ENCODE peak calls at places on chromosomes 4 and X, in eight cellular contexts. One of them, this sample, is unnamed.

GRCh38 chr4:38574559-38575333 is 89.3 kb upstream of the KLF3 start:
- DNase-seq in K562: no peak
- DNase-seq in lung: no peak
- DNase-seq in dorsolateral prefrontal cortex: peak
- DNase-seq in MM.1S: no peak
- DNase-seq in GM12878: no peak
- DNase-seq in esophagus squamous epithelium: no peak
- DNase-seq in heart left ventricle: no peak
- DNase-seq in this sample: no peak

GRCh38 chrX:22249371-22249770 is 23.3 kb upstream of the CBLL2 start:
- DNase-seq in K562: no peak
- DNase-seq in lung: no peak
- DNase-seq in dorsolateral prefrontal cortex: no peak
- DNase-seq in MM.1S: no peak
- DNase-seq in GM12878: no peak
- DNase-seq in esophagus squamous epithelium: no peak
- DNase-seq in heart left ventricle: no peak
- DNase-seq in this sample: no peak

GRCh38 chr4:87073570-87074470 is 139.0 kb downstream of the AFF1 start:
- DNase-seq in K562: no peak
- DNase-seq in lung: no peak
- DNase-seq in dorsolateral prefrontal cortex: peak
- DNase-seq in MM.1S: peak
- DNase-seq in GM12878: peak
- DNase-seq in esophagus squamous epithelium: peak
- DNase-seq in heart left ventricle: no peak
- DNase-seq in this sample: peak

GRCh38 chr4:3354455-3354811 is 61.6 kb downstream of the RGS12 start:
- DNase-seq in K562: no peak
- DNase-seq in lung: no peak
- DNase-seq in dorsolateral prefrontal cortex: no peak
- DNase-seq in MM.1S: no peak
- DNase-seq in GM12878: no peak
- DNase-seq in esophagus squamous epithelium: no peak
- DNase-seq in heart left ventricle: no peak
- DNase-seq in this sample: no peak

GRCh38 chr4:182212211-182212761 is 30.9 kb upstream of the TENM3 start:
- DNase-seq in K562: no peak
- DNase-seq in lung: peak
- DNase-seq in dorsolateral prefrontal cortex: no peak
- DNase-seq in MM.1S: no peak
- DNase-seq in GM12878: no peak
- DNase-seq in esophagus squamous epithelium: no peak
- DNase-seq in heart left ventricle: no peak
- DNase-seq in this sample: peak

GRCh38 chrX:36908801-36909403 is 99.3 kb upstream of the FAM47C start:
- DNase-seq in K562: peak
- DNase-seq in lung: no peak
- DNase-seq in dorsolateral prefrontal cortex: no peak
- DNase-seq in MM.1S: peak
- DNase-seq in GM12878: peak
- DNase-seq in esophagus squamous epithelium: no peak
- DNase-seq in heart left ventricle: no peak
- DNase-seq in this sample: no peak

GRCh38 chr4:169791527-169792156 is 33.9 kb upstream of the HPF1 start:
- DNase-seq in K562: peak
- DNase-seq in lung: no peak
- DNase-seq in dorsolateral prefrontal cortex: no peak
- DNase-seq in MM.1S: no peak
- DNase-seq in GM12878: no peak
- DNase-seq in esophagus squamous epithelium: no peak
- DNase-seq in heart left ventricle: peak
- DNase-seq in this sample: peak

GRCh38 chr4:185108669-185109068 is 34.4 kb upstream of the SLC25A4 start:
- DNase-seq in K562: no peak
- DNase-seq in lung: peak
- DNase-seq in dorsolateral prefrontal cortex: no peak
- DNase-seq in MM.1S: no peak
- DNase-seq in GM12878: no peak
- DNase-seq in esophagus squamous epithelium: no peak
- DNase-seq in heart left ventricle: no peak
- DNase-seq in this sample: no peak

GRCh38 chr4:145951931-145952330 is 13.3 kb upstream of the ZNF827 start:
- DNase-seq in K562: no peak
- DNase-seq in lung: no peak
- DNase-seq in dorsolateral prefrontal cortex: no peak
- DNase-seq in MM.1S: no peak
- DNase-seq in GM12878: no peak
- DNase-seq in esophagus squamous epithelium: no peak
- DNase-seq in heart left ventricle: no peak
- DNase-seq in this sample: no peak

GRCh38 chrX:43510194-43510593 is 145.9 kb upstream of the MAOA start:
- DNase-seq in K562: no peak
- DNase-seq in lung: no peak
- DNase-seq in dorsolateral prefrontal cortex: no peak
- DNase-seq in MM.1S: no peak
- DNase-seq in GM12878: no peak
- DNase-seq in esophagus squamous epithelium: no peak
- DNase-seq in heart left ventricle: no peak
- DNase-seq in this sample: no peak

GRCh38 chr4:153533387-153533786 is 67.2 kb downstream of the TMEM131L start:
- DNase-seq in K562: no peak
- DNase-seq in lung: no peak
- DNase-seq in dorsolateral prefrontal cortex: no peak
- DNase-seq in MM.1S: no peak
- DNase-seq in GM12878: no peak
- DNase-seq in esophagus squamous epithelium: no peak
- DNase-seq in heart left ventricle: no peak
- DNase-seq in this sample: no peak

GRCh38 chr4:23516719-23517118 is 373.1 kb downstream of the PPARGC1A start:
- DNase-seq in K562: no peak
- DNase-seq in lung: no peak
- DNase-seq in dorsolateral prefrontal cortex: no peak
- DNase-seq in MM.1S: no peak
- DNase-seq in GM12878: no peak
- DNase-seq in esophagus squamous epithelium: no peak
- DNase-seq in heart left ventricle: no peak
- DNase-seq in this sample: no peak

GRCh38 chr4:159205462-159205861 is 102.6 kb downstream of the RAPGEF2 start:
- DNase-seq in K562: no peak
- DNase-seq in lung: no peak
- DNase-seq in dorsolateral prefrontal cortex: no peak
- DNase-seq in MM.1S: no peak
- DNase-seq in GM12878: no peak
- DNase-seq in esophagus squamous epithelium: no peak
- DNase-seq in heart left ventricle: no peak
- DNase-seq in this sample: no peak

GRCh38 chrX:38864165-38864564 is 62.9 kb downstream of the MID1IP1 start:
- DNase-seq in K562: no peak
- DNase-seq in lung: no peak
- DNase-seq in dorsolateral prefrontal cortex: no peak
- DNase-seq in MM.1S: no peak
- DNase-seq in GM12878: no peak
- DNase-seq in esophagus squamous epithelium: no peak
- DNase-seq in heart left ventricle: no peak
- DNase-seq in this sample: no peak

GRCh38 chr4:120544838-120545237 is 377.7 kb downstream of the PRDM5 start:
- DNase-seq in K562: no peak
- DNase-seq in lung: no peak
- DNase-seq in dorsolateral prefrontal cortex: no peak
- DNase-seq in MM.1S: no peak
- DNase-seq in GM12878: no peak
- DNase-seq in esophagus squamous epithelium: no peak
- DNase-seq in heart left ventricle: no peak
- DNase-seq in this sample: no peak

GRCh38 chrX:24372021-24372763 is 11.8 kb downstream of the SUPT20HL1 start:
- DNase-seq in K562: no peak
- DNase-seq in lung: no peak
- DNase-seq in dorsolateral prefrontal cortex: no peak
- DNase-seq in MM.1S: no peak
- DNase-seq in GM12878: no peak
- DNase-seq in esophagus squamous epithelium: no peak
- DNase-seq in heart left ventricle: no peak
- DNase-seq in this sample: no peak

GRCh38 chr4:157096439-157096838 is 20.5 kb downstream of the GLRB start:
- DNase-seq in K562: no peak
- DNase-seq in lung: no peak
- DNase-seq in dorsolateral prefrontal cortex: no peak
- DNase-seq in MM.1S: no peak
- DNase-seq in GM12878: no peak
- DNase-seq in esophagus squamous epithelium: no peak
- DNase-seq in heart left ventricle: no peak
- DNase-seq in this sample: no peak

GRCh38 chr4:150078996-150079581 is 844 bp downstream of the DCLK2 start:
- DNase-seq in K562: no peak
- DNase-seq in lung: peak
- DNase-seq in dorsolateral prefrontal cortex: no peak
- DNase-seq in MM.1S: peak
- DNase-seq in GM12878: no peak
- DNase-seq in esophagus squamous epithelium: no peak
- DNase-seq in heart left ventricle: peak
- DNase-seq in this sample: peak

GRCh38 chr4:32094987-32095386 is 1374.8 kb downstream of the PCDH7 start:
- DNase-seq in K562: no peak
- DNase-seq in lung: no peak
- DNase-seq in dorsolateral prefrontal cortex: no peak
- DNase-seq in MM.1S: no peak
- DNase-seq in GM12878: no peak
- DNase-seq in esophagus squamous epithelium: no peak
- DNase-seq in heart left ventricle: no peak
- DNase-seq in this sample: no peak

GRCh38 chr4:77146426-77147399 is 10.3 kb upstream of the CCNG2 start:
- DNase-seq in K562: no peak
- DNase-seq in lung: no peak
- DNase-seq in dorsolateral prefrontal cortex: no peak
- DNase-seq in MM.1S: peak
- DNase-seq in GM12878: no peak
- DNase-seq in esophagus squamous epithelium: no peak
- DNase-seq in heart left ventricle: no peak
- DNase-seq in this sample: no peak

GRCh38 chr4:128686032-128686465 is 123.5 kb upstream of the JADE1 start:
- DNase-seq in K562: no peak
- DNase-seq in lung: no peak
- DNase-seq in dorsolateral prefrontal cortex: no peak
- DNase-seq in MM.1S: no peak
- DNase-seq in GM12878: no peak
- DNase-seq in esophagus squamous epithelium: no peak
- DNase-seq in heart left ventricle: no peak
- DNase-seq in this sample: no peak

GRCh38 chr4:128688025-128688721 is 121.3 kb upstream of the JADE1 start:
- DNase-seq in K562: no peak
- DNase-seq in lung: no peak
- DNase-seq in dorsolateral prefrontal cortex: no peak
- DNase-seq in MM.1S: no peak
- DNase-seq in GM12878: no peak
- DNase-seq in esophagus squamous epithelium: no peak
- DNase-seq in heart left ventricle: no peak
- DNase-seq in this sample: no peak

GRCh38 chr4:128684031-128684430 is 125.5 kb upstream of the JADE1 start:
- DNase-seq in K562: no peak
- DNase-seq in lung: no peak
- DNase-seq in dorsolateral prefrontal cortex: no peak
- DNase-seq in MM.1S: no peak
- DNase-seq in GM12878: no peak
- DNase-seq in esophagus squamous epithelium: no peak
- DNase-seq in heart left ventricle: no peak
- DNase-seq in this sample: no peak

GRCh38 chr4:128686810-128687209 is 122.7 kb upstream of the JADE1 start:
- DNase-seq in K562: no peak
- DNase-seq in lung: no peak
- DNase-seq in dorsolateral prefrontal cortex: no peak
- DNase-seq in MM.1S: no peak
- DNase-seq in GM12878: no peak
- DNase-seq in esophagus squamous epithelium: no peak
- DNase-seq in heart left ventricle: no peak
- DNase-seq in this sample: no peak

GRCh38 chr4:128682942-128683666 is 126.4 kb upstream of the JADE1 start:
- DNase-seq in K562: no peak
- DNase-seq in lung: no peak
- DNase-seq in dorsolateral prefrontal cortex: no peak
- DNase-seq in MM.1S: peak
- DNase-seq in GM12878: no peak
- DNase-seq in esophagus squamous epithelium: no peak
- DNase-seq in heart left ventricle: no peak
- DNase-seq in this sample: no peak
- H3K4me3 ChIP-seq in K562: no peak
- H3K4me3 ChIP-seq in lung: no peak
- H3K4me3 ChIP-seq in dorsolateral prefrontal cortex: no peak
- H3K4me3 ChIP-seq in MM.1S: no peak
- H3K4me3 ChIP-seq in GM12878: no peak
- H3K4me3 ChIP-seq in esophagus squamous epithelium: no peak
- H3K4me3 ChIP-seq in heart left ventricle: no peak
- H3K4me3 ChIP-seq in this sample: no peak

DNA sequence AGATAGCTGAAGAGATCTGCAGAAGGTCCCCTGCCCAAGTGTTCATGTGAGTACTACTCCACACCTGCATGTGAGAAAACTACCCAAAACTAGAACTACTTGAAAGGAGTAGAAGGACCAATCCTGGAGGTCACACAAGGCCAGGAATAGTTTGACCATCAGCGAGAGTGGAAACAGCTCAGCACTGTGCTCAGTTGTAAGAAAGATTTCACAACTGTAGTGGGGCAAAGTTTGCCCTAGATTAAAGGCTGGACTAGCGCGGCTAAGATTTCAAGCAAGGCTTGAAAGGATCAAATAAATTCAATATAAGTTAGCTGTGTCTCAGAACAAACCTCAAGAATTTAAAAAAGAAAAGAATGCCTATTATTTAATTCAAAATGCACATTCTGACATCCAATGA is 422.7 kb upstream of the LCORL start:
- DNase-seq in K562: no peak
- DNase-seq in lung: no peak
- DNase-seq in dorsolateral prefrontal cortex: no peak
- DNase-seq in MM.1S: no peak
- DNase-seq in GM12878: no peak
- DNase-seq in esophagus squamous epithelium: no peak
- DNase-seq in heart left ventricle: no peak
- DNase-seq in this sample: no peak
- TF ChIP-seq CTCF in K562: no peak
- TF ChIP-seq CTCF in lung: no peak
- TF ChIP-seq CTCF in dorsolateral prefrontal cortex: no peak
- TF ChIP-seq CTCF in MM.1S: no peak
- TF ChIP-seq CTCF in GM12878: no peak
- TF ChIP-seq CTCF in esophagus squamous epithelium: no peak
- TF ChIP-seq CTCF in heart left ventricle: no peak
- TF ChIP-seq CTCF in this sample: no peak

GRCh38 chr4:1033840-1034551 is 22.6 kb downstream of the FGFRL1 start:
- DNase-seq in K562: no peak
- DNase-seq in lung: no peak
- DNase-seq in dorsolateral prefrontal cortex: no peak
- DNase-seq in MM.1S: no peak
- DNase-seq in GM12878: no peak
- DNase-seq in esophagus squamous epithelium: no peak
- DNase-seq in heart left ventricle: peak
- DNase-seq in this sample: peak
- H3K27ac ChIP-seq in K562: no peak
- H3K27ac ChIP-seq in lung: no peak
- H3K27ac ChIP-seq in dorsolateral prefrontal cortex: no peak
- H3K27ac ChIP-seq in MM.1S: no peak
- H3K27ac ChIP-seq in GM12878: no peak
- H3K27ac ChIP-seq in esophagus squamous epithelium: no peak
- H3K27ac ChIP-seq in heart left ventricle: no peak
- H3K27ac ChIP-seq in this sample: peak

GRCh38 chr4:67371563-67371962 is 173.7 kb downstream of the CENPC start:
- DNase-seq in K562: no peak
- DNase-seq in lung: no peak
- DNase-seq in dorsolateral prefrontal cortex: no peak
- DNase-seq in MM.1S: no peak
- DNase-seq in GM12878: no peak
- DNase-seq in esophagus squamous epithelium: no peak
- DNase-seq in heart left ventricle: no peak
- DNase-seq in this sample: no peak

GRCh38 chr4:67366341-67366861 is 178.9 kb downstream of the CENPC start:
- DNase-seq in K562: peak
- DNase-seq in lung: no peak
- DNase-seq in dorsolateral prefrontal cortex: no peak
- DNase-seq in MM.1S: no peak
- DNase-seq in GM12878: no peak
- DNase-seq in esophagus squamous epithelium: no peak
- DNase-seq in heart left ventricle: no peak
- DNase-seq in this sample: peak
- H3K4me3 ChIP-seq in K562: no peak
- H3K4me3 ChIP-seq in lung: no peak
- H3K4me3 ChIP-seq in dorsolateral prefrontal cortex: no peak
- H3K4me3 ChIP-seq in MM.1S: no peak
- H3K4me3 ChIP-seq in GM12878: no peak
- H3K4me3 ChIP-seq in esophagus squamous epithelium: no peak
- H3K4me3 ChIP-seq in heart left ventricle: no peak
- H3K4me3 ChIP-seq in this sample: no peak